ENCODE peak calls at places on chromosomes 4 and X, in five cellular contexts. One of them, this sample, is unnamed. For H3K4me1, the result is how much of the 10 kb centered on the place peaks cover.

GRCh38 chr4:63663870-63664269 is 745.4 kb downstream of the TECRL start:
- DNase-seq in fibroblast of lung: no peak
- DNase-seq in heart right ventricle: no peak
- DNase-seq in tibial artery: no peak
- DNase-seq in body of pancreas: no peak
- DNase-seq in this sample: no peak

GRCh38 chr4:2078584-2078983 is 19.5 kb downstream of the NAT8L start:
- DNase-seq in fibroblast of lung: no peak
- DNase-seq in tibial artery: no peak
- DNase-seq in body of pancreas: no peak
- DNase-seq in heart right ventricle: no peak
- DNase-seq in this sample: no peak

GRCh38 chr4:121594796-121595526 is 101.8 kb downstream of the ANXA5 start:
- DNase-seq in tibial artery: peak
- DNase-seq in heart right ventricle: no peak
- DNase-seq in body of pancreas: no peak
- DNase-seq in fibroblast of lung: peak
- DNase-seq in this sample: no peak

GRCh38 chr4:38856524-38857337 is at the start of gene TLR6:
- DNase-seq in body of pancreas: peak
- DNase-seq in tibial artery: peak
- DNase-seq in heart right ventricle: no peak
- DNase-seq in fibroblast of lung: peak
- DNase-seq in this sample: no peak

GRCh38 chr4:20251796-20252655 is at the start of gene SLIT2:
- DNase-seq in body of pancreas: peak
- DNase-seq in tibial artery: peak
- DNase-seq in heart right ventricle: peak
- DNase-seq in fibroblast of lung: peak
- DNase-seq in this sample: peak

GRCh38 chrX:152817082-152817744 is 13.3 kb downstream of the CETN2 start:
- DNase-seq in body of pancreas: peak
- DNase-seq in tibial artery: no peak
- DNase-seq in heart right ventricle: no peak
- DNase-seq in fibroblast of lung: peak
- DNase-seq in this sample: no peak

GRCh38 chrX:120305531-120306145 is 5.6 kb downstream of the TMEM255A start:
- DNase-seq in tibial artery: no peak
- DNase-seq in fibroblast of lung: peak
- DNase-seq in heart right ventricle: no peak
- DNase-seq in body of pancreas: no peak
- DNase-seq in this sample: no peak

GRCh38 chrX:1072637-1073377 is 139.6 kb downstream of the CRLF2 start:
- DNase-seq in body of pancreas: no peak
- DNase-seq in tibial artery: no peak
- DNase-seq in fibroblast of lung: no peak
- DNase-seq in heart right ventricle: no peak
- DNase-seq in this sample: no peak

GRCh38 chrX:86121916-86122315 is 26.3 kb upstream of the DACH2 start:
- DNase-seq in body of pancreas: no peak
- DNase-seq in tibial artery: no peak
- DNase-seq in fibroblast of lung: no peak
- DNase-seq in heart right ventricle: no peak
- DNase-seq in this sample: no peak

GRCh38 chr4:107988763-107989035 is 990 bp upstream of the HADH start:
- DNase-seq in fibroblast of lung: no peak
- DNase-seq in body of pancreas: no peak
- DNase-seq in tibial artery: no peak
- DNase-seq in heart right ventricle: no peak
- DNase-seq in this sample: no peak

GRCh38 chr4:20675786-20676185 is 24.5 kb upstream of the PACRGL start:
- DNase-seq in fibroblast of lung: no peak
- DNase-seq in body of pancreas: no peak
- DNase-seq in heart right ventricle: no peak
- DNase-seq in tibial artery: no peak
- DNase-seq in this sample: no peak

GRCh38 chr4:182680196-182680771 is 236.9 kb downstream of the DCTD start:
- DNase-seq in body of pancreas: no peak
- DNase-seq in tibial artery: no peak
- DNase-seq in heart right ventricle: peak
- DNase-seq in fibroblast of lung: peak
- DNase-seq in this sample: no peak

GRCh38 chr4:7172946-7173345 is 19.4 kb upstream of the SORCS2 start:
- DNase-seq in body of pancreas: peak
- DNase-seq in tibial artery: peak
- DNase-seq in heart right ventricle: no peak
- DNase-seq in fibroblast of lung: no peak
- DNase-seq in this sample: peak

GRCh38 chr4:76704133-76704881 is 193.6 kb downstream of the SOWAHB start:
- DNase-seq in fibroblast of lung: peak
- DNase-seq in body of pancreas: peak
- DNase-seq in tibial artery: no peak
- DNase-seq in heart right ventricle: no peak
- DNase-seq in this sample: no peak

GRCh38 chr4:1208266-1208961 is 36.0 kb upstream of the SPON2 start:
- DNase-seq in body of pancreas: peak
- DNase-seq in fibroblast of lung: no peak
- DNase-seq in heart right ventricle: peak
- DNase-seq in tibial artery: peak
- DNase-seq in this sample: peak

GRCh38 chrX:52544147-52544840 is 27.4 kb upstream of the XAGE1B start:
- DNase-seq in fibroblast of lung: no peak
- DNase-seq in tibial artery: no peak
- DNase-seq in heart right ventricle: no peak
- DNase-seq in body of pancreas: no peak
- DNase-seq in this sample: no peak

GRCh38 chrX:46165411-46165810 is 379.8 kb downstream of the ZNF674 start:
- DNase-seq in body of pancreas: no peak
- DNase-seq in tibial artery: no peak
- DNase-seq in fibroblast of lung: peak
- DNase-seq in heart right ventricle: no peak
- DNase-seq in this sample: no peak

GRCh38 chr4:81131563-81131962 is 83.5 kb downstream of the PRKG2 start:
- DNase-seq in fibroblast of lung: no peak
- DNase-seq in heart right ventricle: no peak
- DNase-seq in tibial artery: no peak
- DNase-seq in body of pancreas: no peak
- DNase-seq in this sample: no peak

GRCh38 chr4:40630335-40631021 is 814 bp upstream of the RBM47 start:
- DNase-seq in heart right ventricle: peak
- DNase-seq in body of pancreas: peak
- DNase-seq in tibial artery: peak
- DNase-seq in fibroblast of lung: no peak
- DNase-seq in this sample: peak

GRCh38 chrX:45850775-45851433 is 650.2 kb upstream of the DIPK2B start:
- DNase-seq in heart right ventricle: no peak
- DNase-seq in body of pancreas: no peak
- DNase-seq in tibial artery: peak
- DNase-seq in fibroblast of lung: peak
- DNase-seq in this sample: peak

GRCh38 chrX:119417842-119418241 is 18.7 kb downstream of the SLC25A43 start:
- DNase-seq in tibial artery: no peak
- DNase-seq in fibroblast of lung: no peak
- DNase-seq in heart right ventricle: no peak
- DNase-seq in body of pancreas: no peak
- DNase-seq in this sample: no peak

GRCh38 chrX:85907316-85907715 is 140.0 kb downstream of the CHM start:
- DNase-seq in fibroblast of lung: no peak
- DNase-seq in heart right ventricle: no peak
- DNase-seq in body of pancreas: no peak
- DNase-seq in tibial artery: no peak
- DNase-seq in this sample: no peak

GRCh38 chrX:39261446-39262147 is 460.3 kb downstream of the MID1IP1 start:
- DNase-seq in body of pancreas: no peak
- DNase-seq in tibial artery: no peak
- DNase-seq in fibroblast of lung: peak
- DNase-seq in heart right ventricle: no peak
- DNase-seq in this sample: no peak

GRCh38 chr4:16667464-16667863 is 231.0 kb downstream of the LDB2 start:
- DNase-seq in tibial artery: no peak
- DNase-seq in heart right ventricle: no peak
- DNase-seq in fibroblast of lung: peak
- DNase-seq in body of pancreas: no peak
- DNase-seq in this sample: no peak

GRCh38 chrX:148902581-148902980 is 402.2 kb downstream of the AFF2 start:
- DNase-seq in body of pancreas: no peak
- DNase-seq in fibroblast of lung: no peak
- DNase-seq in tibial artery: no peak
- DNase-seq in heart right ventricle: no peak
- DNase-seq in this sample: no peak

GRCh38 chrX:105219454-105220401 is 766 bp downstream of the TEX13A start:
- DNase-seq in body of pancreas: no peak
- DNase-seq in fibroblast of lung: no peak
- DNase-seq in heart right ventricle: no peak
- DNase-seq in tibial artery: no peak
- DNase-seq in this sample: no peak

GRCh38 chr4:138007572-138007971 is 234.6 kb downstream of the SLC7A11 start:
- DNase-seq in heart right ventricle: no peak
- DNase-seq in tibial artery: no peak
- DNase-seq in body of pancreas: no peak
- DNase-seq in fibroblast of lung: peak
- DNase-seq in this sample: no peak

GRCh38 chrX:8663325-8663724 is 68.6 kb downstream of the ANOS1 start:
- DNase-seq in fibroblast of lung: peak
- DNase-seq in body of pancreas: no peak
- DNase-seq in tibial artery: no peak
- DNase-seq in heart right ventricle: no peak
- DNase-seq in this sample: no peak

GRCh38 chrX:72180539-72180938 is 1.0 kb upstream of the PIN4 start:
- DNase-seq in fibroblast of lung: no peak
- DNase-seq in tibial artery: no peak
- DNase-seq in heart right ventricle: no peak
- DNase-seq in body of pancreas: no peak
- DNase-seq in this sample: no peak

GRCh38 chr4:7170012-7170411 is 22.3 kb upstream of the SORCS2 start:
- DNase-seq in tibial artery: no peak
- DNase-seq in body of pancreas: no peak
- DNase-seq in fibroblast of lung: no peak
- DNase-seq in heart right ventricle: no peak
- DNase-seq in this sample: peak

GRCh38 chr4:165201806-165202205 is 5.6 kb upstream of the KLHL2 start:
- DNase-seq in body of pancreas: no peak
- DNase-seq in tibial artery: no peak
- DNase-seq in heart right ventricle: no peak
- DNase-seq in fibroblast of lung: peak
- DNase-seq in this sample: no peak

GRCh38 chr4:59369228-59369627 is 1830.9 kb upstream of the ADGRL3 start:
- DNase-seq in fibroblast of lung: no peak
- DNase-seq in body of pancreas: no peak
- DNase-seq in tibial artery: no peak
- DNase-seq in heart right ventricle: no peak
- DNase-seq in this sample: no peak

GRCh38 chrX:40152173-40152705 is 54.5 kb upstream of the BCOR start:
- DNase-seq in heart right ventricle: peak
- DNase-seq in tibial artery: no peak
- DNase-seq in fibroblast of lung: no peak
- DNase-seq in body of pancreas: no peak
- DNase-seq in this sample: no peak

GRCh38 chr4:69497081-69497480 is 1.4 kb upstream of the UGT2B4 start:
- DNase-seq in heart right ventricle: no peak
- DNase-seq in body of pancreas: no peak
- DNase-seq in fibroblast of lung: peak
- DNase-seq in tibial artery: no peak
- DNase-seq in this sample: no peak

GRCh38 chr4:99159699-99160098 is 15.6 kb upstream of the ADH4 start:
- DNase-seq in tibial artery: no peak
- DNase-seq in heart right ventricle: no peak
- DNase-seq in body of pancreas: no peak
- DNase-seq in fibroblast of lung: no peak
- DNase-seq in this sample: no peak

GRCh38 chrX:29491659-29492058 is 723.7 kb upstream of the MAGEB2 start:
- DNase-seq in body of pancreas: no peak
- DNase-seq in heart right ventricle: no peak
- DNase-seq in fibroblast of lung: no peak
- DNase-seq in tibial artery: no peak
- DNase-seq in this sample: no peak

DNA sequence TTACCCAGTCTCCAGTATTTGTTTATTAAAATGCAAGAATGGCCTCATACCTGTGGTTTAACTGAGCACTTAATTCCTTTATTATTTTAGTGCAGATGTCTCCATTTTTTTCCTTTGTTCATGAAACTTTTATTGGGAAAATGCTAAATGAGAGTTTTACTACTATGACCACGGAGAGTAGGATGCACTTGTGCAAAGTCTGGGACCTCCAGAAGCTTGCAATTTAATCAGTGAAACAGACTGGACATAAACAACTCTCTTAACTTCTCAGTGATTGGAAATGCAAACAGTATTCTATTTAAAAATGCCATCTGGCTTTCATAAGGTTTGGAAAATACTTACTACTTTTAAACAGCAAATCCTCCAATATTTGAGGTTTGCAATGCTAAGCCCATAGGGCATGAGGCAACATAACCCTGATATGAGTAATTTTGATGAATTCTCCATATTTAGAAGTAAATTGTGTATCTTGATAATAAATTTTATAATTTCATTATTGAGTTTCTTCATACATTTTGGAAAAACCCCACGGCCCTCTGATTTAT is 718.7 kb upstream of the MAGEB2 start:
- DNase-seq in tibial artery: no peak
- DNase-seq in fibroblast of lung: no peak
- DNase-seq in heart right ventricle: no peak
- DNase-seq in body of pancreas: no peak
- DNase-seq in this sample: no peak
- H3K4me1 ChIP-seq in tibial artery: under half
- H3K4me1 ChIP-seq in fibroblast of lung: under half
- H3K4me1 ChIP-seq in heart right ventricle: under half
- H3K4me1 ChIP-seq in body of pancreas: under half
- H3K4me1 ChIP-seq in this sample: under half

DNA sequence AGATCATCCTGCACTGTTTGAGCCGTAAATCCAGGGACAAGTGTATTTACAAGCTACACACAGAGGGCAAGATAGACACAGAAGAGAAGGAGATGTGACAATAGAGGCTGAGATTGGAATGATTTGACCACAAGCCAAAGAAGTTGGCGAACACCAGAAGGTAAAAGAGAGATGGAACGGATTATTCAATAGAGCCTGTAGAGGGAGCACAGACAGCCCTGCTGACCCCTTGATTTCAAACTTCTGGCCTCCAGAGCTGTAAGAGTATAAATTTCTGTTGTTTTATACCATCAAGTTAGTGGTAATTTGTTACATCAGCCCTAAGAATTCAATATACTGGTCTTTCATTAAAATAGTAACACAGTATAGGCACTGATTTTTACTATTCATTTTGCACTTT is 447.8 kb downstream of the FAT4 start:
- DNase-seq in tibial artery: no peak
- DNase-seq in fibroblast of lung: no peak
- DNase-seq in heart right ventricle: no peak
- DNase-seq in body of pancreas: no peak
- DNase-seq in this sample: no peak
- TF ChIP-seq CTCF in tibial artery: no peak
- TF ChIP-seq CTCF in fibroblast of lung: no peak
- TF ChIP-seq CTCF in heart right ventricle: no peak
- TF ChIP-seq CTCF in body of pancreas: no peak
- TF ChIP-seq CTCF in this sample: no peak

GRCh38 chrX:108299101-108299591 is 139.1 kb downstream of the COL4A6 start:
- DNase-seq in tibial artery: no peak
- DNase-seq in fibroblast of lung: peak
- DNase-seq in body of pancreas: no peak
- DNase-seq in heart right ventricle: no peak
- DNase-seq in this sample: no peak
- H3K27ac ChIP-seq in tibial artery: no peak
- H3K27ac ChIP-seq in fibroblast of lung: no peak
- H3K27ac ChIP-seq in body of pancreas: no peak
- H3K27ac ChIP-seq in heart right ventricle: no peak
- H3K27ac ChIP-seq in this sample: no peak

GRCh38 chr4:110712486-110712885 is 89.6 kb upstream of the PITX2 start:
- DNase-seq in heart right ventricle: no peak
- DNase-seq in body of pancreas: no peak
- DNase-seq in fibroblast of lung: no peak
- DNase-seq in tibial artery: no peak
- DNase-seq in this sample: no peak
- H3K4me1 ChIP-seq in heart right ventricle: under half
- H3K4me1 ChIP-seq in body of pancreas: under half
- H3K4me1 ChIP-seq in fibroblast of lung: under half
- H3K4me1 ChIP-seq in tibial artery: under half
- H3K4me1 ChIP-seq in this sample: under half